ENCODE peak calls at places on chromosomes 4 and X, in six cellular contexts. R is H9, N is IMR-90, G is neuronal stem cell, H is trophoblast cell, F is H1. E is an unnamed sample.
A peak's percentile ranks its signal among the peaks of the same experiment; 100 is the strongest.

GRCh38 chr4:106583567-106583966 is 215.0 kb upstream of the GIMD1 start:
- DNase-seq in H (no peak), N (peak; percentile 94), F (no peak), G (no peak), R (no peak), E (peak; percentile 80)

GRCh38 chrX:151488677-151489076 is 74.8 kb upstream of the PASD1 start:
- DNase-seq in G (no peak), R (peak; percentile 39), N (no peak), F (no peak), H (no peak), E (no peak)

GRCh38 chr4:124322234-124322831 is 390.2 kb downstream of the ANKRD50 start:
- DNase-seq in H (no peak), N (peak; percentile 49), F (no peak), R (no peak), G (peak; percentile 17), E (peak; percentile 53)

GRCh38 chr4:110211007-110211769 is 12.8 kb upstream of the ELOVL6 start:
- DNase-seq in R (no peak), H (peak; percentile 17), N (peak; percentile 63), F (no peak), G (no peak), E (peak; percentile 64)

GRCh38 chr4:162229670-162230069 is 65.9 kb upstream of the FSTL5 start:
- DNase-seq in R (no peak), H (no peak), G (no peak), F (no peak), N (no peak), E (peak; percentile 2)

GRCh38 chr4:107913283-107913899 is 18.0 kb upstream of the CYP2U1 start:
- DNase-seq in R (no peak), N (peak; percentile 76), H (peak; percentile 59), G (peak; percentile 66), F (no peak), E (peak; percentile 73)

GRCh38 chrX:13808865-13809264 is 8.0 kb downstream of the GPM6B start:
- DNase-seq in N (no peak), H (peak; percentile 15), R (no peak), F (no peak), G (no peak), E (no peak)

GRCh38 chr4:1683371-1683902 is 676 bp downstream of the FAM53A start:
- DNase-seq in F (no peak), G (peak; percentile 18), H (peak; percentile 28), N (peak; percentile 88), R (peak; percentile 45), E (peak; percentile 84)

GRCh38 chrX:9942086-9942485 is 25.1 kb upstream of the CLDN34 start:
- DNase-seq in G (no peak), R (no peak), N (no peak), H (no peak), F (no peak), E (no peak)

GRCh38 chr4:167380964-167381363 is 146.7 kb upstream of the SPOCK3 start:
- DNase-seq in G (no peak), H (no peak), F (no peak), N (no peak), R (no peak), E (no peak)

GRCh38 chr4:53010320-53010719 is 148.2 kb downstream of the RASL11B start:
- DNase-seq in H (no peak), G (no peak), R (no peak), F (no peak), N (peak; percentile 53), E (peak; percentile 63)

GRCh38 chr4:103754844-103755243 is 35.1 kb upstream of the TACR3 start:
- DNase-seq in F (no peak), G (no peak), H (no peak), N (no peak), R (no peak), E (no peak)

GRCh38 chrX:2910109-2910508 is 19.0 kb downstream of the ARSD start:
- DNase-seq in H (no peak), R (no peak), N (no peak), G (no peak), F (no peak), E (no peak)

GRCh38 chrX:13702390-13702789 is 13.5 kb downstream of the RAB9A start:
- DNase-seq in N (no peak), H (no peak), G (no peak), F (no peak), R (no peak), E (no peak)

GRCh38 chr4:77501851-77502250 is 103.8 kb upstream of the CXCL13 start:
- DNase-seq in F (no peak), N (no peak), R (no peak), H (no peak), G (no peak), E (no peak)

GRCh38 chrX:11770320-11770719 is 12.3 kb downstream of the MSL3 start:
- DNase-seq in N (peak; percentile 63), R (peak; percentile 41), G (peak; percentile 33), H (peak; percentile 16), F (no peak), E (peak; percentile 60)

GRCh38 chrX:54427837-54428424 is 12.3 kb upstream of the TSR2 start:
- DNase-seq in G (no peak), F (no peak), R (no peak), N (no peak), H (no peak), E (no peak)

GRCh38 chrX:71301195-71301924 is at the start of gene ITGB1BP2:
- DNase-seq in G (no peak), H (no peak), F (no peak), N (peak; percentile 57), R (no peak), E (peak; percentile 36)

GRCh38 chrX:116317409-116317808 is 119.0 kb upstream of the SLC6A14 start:
- DNase-seq in F (no peak), N (no peak), H (no peak), R (no peak), G (no peak), E (peak; percentile 56)

GRCh38 chrX:134571831-134572230 is 86.4 kb downstream of the PLAC1 start:
- DNase-seq in G (no peak), N (no peak), F (no peak), H (no peak), R (no peak), E (peak; percentile 73)

GRCh38 chr4:47668810-47669408 is 169.0 kb downstream of the CORIN start:
- DNase-seq in F (no peak), N (peak; percentile 65), R (no peak), G (peak; percentile 17), H (peak; percentile 3), E (peak; percentile 52)

GRCh38 chrX:70132244-70132643 is 1.0 kb upstream of the IGBP1 start:
- DNase-seq in G (no peak), N (no peak), H (no peak), R (no peak), F (no peak), E (no peak)

GRCh38 chr4:145840162-145840768 is 98.4 kb downstream of the ZNF827 start:
- DNase-seq in H (no peak), R (no peak), G (no peak), N (peak; percentile 38), F (no peak), E (peak; percentile 51)

GRCh38 chr4:5660185-5660584 is 48.2 kb downstream of the EVC2 start:
- DNase-seq in N (peak; percentile 52), G (no peak), R (no peak), F (no peak), H (no peak), E (peak; percentile 32)

GRCh38 chrX:109886122-109886761 is 116.7 kb upstream of the TMEM164 start:
- DNase-seq in F (no peak), G (peak; percentile 21), R (peak; percentile 38), N (peak; percentile 63), H (peak; percentile 6), E (peak; percentile 48)

GRCh38 chr4:94892051-94892450 is 134.3 kb downstream of the BMPR1B start:
- DNase-seq in H (no peak), N (no peak), R (no peak), F (no peak), G (no peak), E (no peak)

DNA sequence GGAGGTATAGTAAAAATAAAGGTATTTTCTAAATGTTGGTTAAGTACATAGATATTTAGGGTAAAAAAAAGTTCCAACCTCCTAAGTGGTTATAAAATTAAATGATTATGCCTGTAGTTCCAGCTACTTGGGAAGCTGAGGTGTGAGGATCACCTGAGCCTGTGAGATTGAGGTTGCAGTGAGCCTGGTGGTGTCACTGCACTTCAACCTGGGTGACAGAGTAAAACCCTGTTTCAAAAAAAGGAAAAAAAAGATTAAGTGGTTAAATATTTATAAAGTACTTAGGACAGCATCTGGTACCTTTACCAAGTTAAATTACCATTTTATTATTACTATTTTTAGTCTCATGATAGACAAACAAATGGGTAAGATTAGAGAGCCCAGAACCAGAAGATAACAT is 1801.0 kb downstream of the C4orf33 start:
- DNase-seq in F (no peak), H (no peak), R (no peak), N (no peak), G (no peak), E (no peak)
- H4K91ac ChIP-seq in F (no peak overlapping the region), H (no peak overlapping the region), R (no peak overlapping the region), N (no peak overlapping the region), G (no peak overlapping the region), E (no peak overlapping the region)

GRCh38 chrX:31445542-31445941 is 373.7 kb upstream of the FTHL17 start:
- DNase-seq in H (no peak), N (no peak), G (no peak), R (no peak), F (no peak), E (no peak)

GRCh38 chrX:31449975-31450374 is 378.1 kb upstream of the FTHL17 start:
- DNase-seq in H (no peak), G (no peak), N (peak; percentile 63), F (no peak), R (no peak), E (peak; percentile 7)

GRCh38 chrX:31443654-31444053 is 371.8 kb upstream of the FTHL17 start:
- DNase-seq in N (no peak), G (no peak), H (no peak), R (no peak), F (no peak), E (no peak)

DNA sequence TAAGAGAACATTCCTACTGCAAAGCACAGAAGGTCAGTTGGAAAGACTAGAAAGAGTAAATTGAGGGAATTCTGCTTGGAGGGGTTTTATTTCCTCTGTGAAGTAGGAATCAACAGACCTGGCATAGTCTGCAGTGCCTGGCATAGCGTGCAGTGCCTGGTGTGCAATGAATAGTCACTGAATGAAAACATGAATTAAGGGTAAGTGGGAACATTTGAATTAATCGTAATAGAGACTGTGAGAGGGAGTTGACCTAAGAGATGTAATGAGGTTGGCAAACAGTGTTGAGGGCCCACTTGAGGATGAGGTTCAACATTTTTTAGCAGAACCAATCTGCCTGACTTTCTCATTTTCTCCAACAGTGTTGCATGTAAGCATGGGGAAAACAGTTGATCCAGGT is 377.2 kb upstream of the FTHL17 start:
- DNase-seq in H (no peak), R (no peak), G (no peak), F (no peak), N (no peak), E (no peak)
- H4K91ac ChIP-seq in H (no peak overlapping the region), R (no peak overlapping the region), G (no peak overlapping the region), F (no peak overlapping the region), N (no peak overlapping the region), E (no peak overlapping the region)

GRCh38 chr4:3407930-3408792 is 33.6 kb upstream of the HGFAC start:
- DNase-seq in H (no peak), F (no peak), N (no peak), G (no peak), R (peak; percentile 20), E (no peak)
- H4K91ac ChIP-seq in H (no peak overlapping the region), F (no peak overlapping the region), N (no peak overlapping the region), G (no peak overlapping the region), R (no peak overlapping the region), E (no peak overlapping the region)

DNA sequence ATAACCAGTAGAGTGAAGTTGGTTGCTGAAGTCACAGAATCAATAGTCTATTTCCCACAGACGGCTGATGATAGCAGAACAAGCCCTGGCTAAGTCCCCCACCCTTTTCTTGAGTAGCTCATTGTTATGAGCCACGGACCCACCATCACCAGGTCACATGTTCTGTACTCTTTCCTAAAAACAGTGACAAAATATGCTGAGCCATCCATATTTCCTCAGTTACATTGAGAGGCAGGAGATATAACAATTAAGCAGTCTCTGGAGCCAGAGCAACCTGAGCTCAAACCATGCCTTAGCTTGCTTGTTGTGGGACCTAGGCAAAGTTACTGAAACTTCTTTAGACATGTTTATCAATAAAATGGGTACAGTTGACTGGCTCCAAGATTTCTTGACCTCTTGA is 2.9 kb upstream of the CSTF2 start:
- DNase-seq in H (no peak), N (no peak), G (no peak), F (no peak), R (no peak), E (no peak)
- H4K91ac ChIP-seq in H (no peak overlapping the region), N (no peak overlapping the region), G (no peak overlapping the region), F (no peak overlapping the region), R (no peak overlapping the region), E (no peak overlapping the region)

E was measured in mesenchymal stem cell.